ENCODE peak calls at places on chromosome 4, in ten cellular contexts. A is CD4-positive, alpha-beta T cell; H is kidney; P is A549; V is H9; L is PC-3; D is neural progenitor cell; N is endothelial cell of umbilical vein; E is dorsolateral prefrontal cortex; X is coronary artery. J is an unnamed sample.

GRCh38 chr4:74623041-74623440 is 171.3 kb downstream of the BTC start:
- DNase-seq in A (no peak), H (no peak), P (peak), V (no peak), L (peak), D (peak), N (peak), E (no peak), X (no peak), J (peak)

GRCh38 chr4:11843927-11844326 is 415.2 kb upstream of the HS3ST1 start:
- DNase-seq in A (no peak), H (no peak), P (no peak), V (no peak), L (no peak), D (no peak), N (no peak), E (no peak), X (no peak), J (no peak)

GRCh38 chr4:151228196-151229119 is 48.5 kb upstream of the PRSS48 start:
- DNase-seq in A (no peak), H (no peak), P (no peak), V (no peak), L (peak), D (no peak), N (peak), E (no peak), X (no peak), J (no peak)

GRCh38 chr4:66266035-66266434 is 595.7 kb upstream of the EPHA5 start:
- DNase-seq in A (no peak), H (no peak), P (no peak), V (peak), L (no peak), D (peak), N (no peak), E (no peak), X (no peak), J (peak)

GRCh38 chr4:110640608-110641007 is 17.7 kb upstream of the PITX2 start:
- DNase-seq in A (no peak), H (no peak), P (no peak), V (no peak), L (no peak), D (peak), N (no peak), E (no peak), X (no peak), J (no peak)

GRCh38 chr4:40334591-40335507 is at the start of gene CHRNA9:
- DNase-seq in A (no peak), H (no peak), P (no peak), V (peak), L (no peak), D (peak), N (no peak), E (no peak), X (no peak), J (peak)

GRCh38 chr4:119804404-119804803 is 175.8 kb upstream of the PDE5A start:
- DNase-seq in A (no peak), H (no peak), P (no peak), V (no peak), L (no peak), D (no peak), N (no peak), E (no peak), X (no peak), J (no peak)

GRCh38 chr4:40722576-40723161 is 27.1 kb upstream of the NSUN7 start:
- DNase-seq in A (no peak), H (no peak), P (no peak), V (no peak), L (no peak), D (no peak), N (peak), E (no peak), X (no peak), J (no peak)

GRCh38 chr4:183533698-183534097 is 28.8 kb downstream of the ING2 start:
- DNase-seq in A (no peak), H (no peak), P (no peak), V (peak), L (no peak), D (no peak), N (no peak), E (no peak), X (no peak), J (no peak)

GRCh38 chr4:182916483-182917181 is 554 bp downstream of the DCTD start:
- DNase-seq in A (no peak), H (peak), P (peak), V (peak), L (peak), D (no peak), N (peak), E (peak), X (peak), J (peak)

GRCh38 chr4:932713-933070 is 432 bp downstream of the TMEM175 start:
- DNase-seq in A (no peak), H (peak), P (no peak), V (peak), L (no peak), D (peak), N (no peak), E (no peak), X (no peak), J (no peak)

GRCh38 chr4:186472948-186473347 is 82.4 kb downstream of the MTNR1A start:
- DNase-seq in A (no peak), H (no peak), P (peak), V (peak), L (peak), D (peak), N (no peak), E (no peak), X (no peak), J (peak)

GRCh38 chr4:150782311-150782710 is 200.4 kb downstream of the MAB21L2 start:
- DNase-seq in A (no peak), H (no peak), P (no peak), V (no peak), L (no peak), D (no peak), N (peak), E (no peak), X (no peak), J (no peak)

GRCh38 chr4:128468485-128468989 is 180.9 kb upstream of the PGRMC2 start:
- DNase-seq in A (no peak), H (no peak), P (no peak), V (no peak), L (peak), D (no peak), N (peak), E (no peak), X (peak), J (no peak)

GRCh38 chr4:31674313-31674947 is 954.3 kb downstream of the PCDH7 start:
- DNase-seq in A (no peak), H (no peak), P (no peak), V (peak), L (peak), D (peak), N (peak), E (no peak), X (no peak), J (peak)
- TF ChIP-seq CTCF in A (no peak), H (peak), P (no peak), V (peak), L (peak), D (peak), N (peak), E (peak), X (peak), J (peak)

GRCh38 chr4:1940566-1940965 is 68.2 kb downstream of the NELFA start:
- DNase-seq in A (no peak), H (peak), P (no peak), V (no peak), L (no peak), D (no peak), N (no peak), E (no peak), X (no peak), J (no peak)
- H3K27ac ChIP-seq in A (no peak), H (no peak), P (no peak), V (no peak), L (peak), D (no peak), N (peak), E (no peak), X (peak), J (no peak)

GRCh38 chr4:180960758-180961401 is 1282.3 kb upstream of the TENM3 start:
- DNase-seq in A (no peak), H (no peak), P (no peak), V (no peak), L (no peak), D (peak), N (no peak), E (no peak), X (no peak), J (no peak)
- TF ChIP-seq CTCF in A (no peak), H (no peak), P (no peak), V (no peak), L (no peak), D (peak), N (no peak), E (peak), X (no peak), J (peak)

GRCh38 chr4:88728146-88728545 is 30.5 kb upstream of the NAP1L5 start:
- DNase-seq in A (no peak), H (no peak), P (no peak), V (no peak), L (no peak), D (no peak), N (no peak), E (no peak), X (no peak), J (no peak)
- H3K27ac ChIP-seq in A (no peak), H (no peak), P (no peak), V (no peak), L (no peak), D (no peak), N (no peak), E (no peak), X (peak), J (no peak)